ENCODE peak calls at places on chromosomes 16 and 17, in seven cellular contexts. G is neuronal stem cell, R is mesendoderm, X is IMR-90, I is mesenchymal stem cell, Q is H9, C is trophoblast cell. W is an unnamed sample.

GRCh38 chr17:31608659-31609254 is 217.3 kb downstream of the RAB11FIP4 start:
- DNase-seq in G (no peak), R (no peak), X (peak; percentile 35), I (no peak), Q (no peak), C (no peak), W (no peak)

GRCh38 chr17:45143767-45144198 is 4.5 kb upstream of the HEXIM1 start:
- DNase-seq in G (no peak), R (peak; percentile 91), X (peak; percentile 80), I (peak; percentile 57), Q (peak; percentile 88), C (no peak), W (no peak)

GRCh38 chr16:566475-567361 is at the start of gene NHLRC4:
- DNase-seq in G (no peak), R (peak; percentile 76), X (peak; percentile 54), I (peak; percentile 71), Q (peak; percentile 86), C (peak; percentile 15), W (no peak)

GRCh38 chr17:29977836-29978235 is 36.4 kb downstream of the EFCAB5 start:
- DNase-seq in G (no peak), R (no peak), X (peak; percentile 41), I (peak; percentile 19), Q (no peak), C (peak; percentile 70), W (no peak)

GRCh38 chr17:40909755-40910154 is 24.7 kb upstream of the KRT20 start:
- DNase-seq in G (no peak), R (no peak), X (peak; percentile 85), I (peak; percentile 83), Q (no peak), C (peak; percentile 56), W (no peak)

GRCh38 chr16:28935333-28935732 is 3.6 kb downstream of the CD19 start:
- DNase-seq in G (no peak), R (no peak), X (no peak), I (no peak), Q (no peak), C (no peak), W (no peak)

GRCh38 chr16:55029509-55029908 is 98.8 kb downstream of the IRX5 start:
- DNase-seq in G (no peak), R (no peak), X (no peak), I (no peak), Q (no peak), C (no peak), W (no peak)

GRCh38 chr17:57989011-57989345 is 924 bp upstream of the VEZF1 start:
- DNase-seq in G (no peak), R (no peak), X (peak; percentile 50), I (peak; percentile 72), Q (no peak), C (no peak), W (no peak)

GRCh38 chr17:82138511-82138992 is 40.5 kb upstream of the FASN start:
- DNase-seq in G (no peak), R (no peak), X (no peak), I (no peak), Q (no peak), C (no peak), W (no peak)

GRCh38 chr17:33218657-33219298 is 74.3 kb downstream of the ASIC2 start:
- DNase-seq in G (no peak), R (no peak), X (peak; percentile 56), I (peak; percentile 68), Q (no peak), C (no peak), W (no peak)

GRCh38 chr16:85888405-85889331 is 10.3 kb upstream of the IRF8 start:
- DNase-seq in G (no peak), R (no peak), X (peak; percentile 65), I (peak; percentile 86), Q (peak; percentile 8), C (no peak), W (no peak)

GRCh38 chr16:85894266-85894665 is 4.7 kb upstream of the IRF8 start:
- DNase-seq in G (no peak), R (peak; percentile 66), X (no peak), I (no peak), Q (peak; percentile 71), C (no peak), W (no peak)

GRCh38 chr16:85891033-85891775 is 7.8 kb upstream of the IRF8 start:
- DNase-seq in G (no peak), R (peak; percentile 74), X (peak; percentile 19), I (no peak), Q (no peak), C (peak; percentile 95), W (no peak)

GRCh38 chr16:85897384-85897783 is 1.6 kb upstream of the IRF8 start:
- DNase-seq in G (no peak), R (no peak), X (no peak), I (no peak), Q (no peak), C (no peak), W (no peak)

DNA sequence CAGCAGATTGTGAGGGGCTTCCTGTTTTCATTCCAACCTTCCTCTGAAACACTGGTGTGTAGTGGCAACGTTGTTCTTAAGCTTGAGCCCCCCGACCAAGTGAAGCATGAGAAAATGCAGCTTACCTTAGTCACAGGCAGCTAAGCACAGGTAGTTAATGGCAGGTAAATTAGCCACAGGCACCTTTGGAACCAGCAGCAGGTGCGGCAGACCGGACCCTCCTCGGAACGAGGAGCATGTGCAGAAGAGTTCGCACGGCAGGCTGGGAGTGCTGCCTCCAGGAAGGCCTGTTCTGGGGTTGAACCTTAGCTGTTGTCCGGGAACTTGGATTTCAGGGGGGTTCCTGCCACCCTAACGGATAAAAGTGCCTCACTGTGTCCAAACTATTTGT is 7.2 kb upstream of the IRF8 start:
- DNase-seq in G (no peak), R (no peak), X (no peak), I (no peak), Q (no peak), C (peak; percentile 39), W (no peak)
- H3K4ac ChIP-seq in G (no peak overlapping the region), R (no peak overlapping the region), X (no peak overlapping the region), I (no peak overlapping the region), Q (no peak overlapping the region), C (no peak overlapping the region), W (no peak overlapping the region)

GRCh38 chr16:51949260-51949659 is 597.7 kb downstream of the TOX3 start:
- DNase-seq in G (no peak), R (peak; percentile 56), X (no peak), I (no peak), Q (no peak), C (no peak), W (no peak)

GRCh38 chr16:51953541-51953940 is 593.4 kb downstream of the TOX3 start:
- DNase-seq in G (no peak), R (no peak), X (no peak), I (no peak), Q (no peak), C (no peak), W (no peak)

GRCh38 chr16:51951668-51952298 is 595.2 kb downstream of the TOX3 start:
- DNase-seq in G (no peak), R (peak; percentile 88), X (no peak), I (no peak), Q (peak; percentile 51), C (no peak), W (peak; percentile 27)

GRCh38 chr16:51950118-51950517 is 596.8 kb downstream of the TOX3 start:
- DNase-seq in G (no peak), R (no peak), X (no peak), I (no peak), Q (no peak), C (no peak), W (no peak)

GRCh38 chr16:51952500-51952899 is 594.4 kb downstream of the TOX3 start:
- DNase-seq in G (no peak), R (no peak), X (peak; percentile 20), I (no peak), Q (no peak), C (no peak), W (no peak)
- H3K4ac ChIP-seq in G (no peak overlapping the region), R (no peak overlapping the region), X (no peak overlapping the region), I (no peak overlapping the region), Q (no peak overlapping the region), C (no peak overlapping the region), W (no peak overlapping the region)

GRCh38 chr16:12879812-12880211 is 21.6 kb upstream of the SHISA9 start:
- DNase-seq in G (no peak), R (no peak), X (no peak), I (no peak), Q (no peak), C (no peak), W (no peak)
- H3K4ac ChIP-seq in G (no peak overlapping the region), R (no peak overlapping the region), X (no peak overlapping the region), I (no peak overlapping the region), Q (no peak overlapping the region), C (no peak overlapping the region), W (no peak overlapping the region)

DNA sequence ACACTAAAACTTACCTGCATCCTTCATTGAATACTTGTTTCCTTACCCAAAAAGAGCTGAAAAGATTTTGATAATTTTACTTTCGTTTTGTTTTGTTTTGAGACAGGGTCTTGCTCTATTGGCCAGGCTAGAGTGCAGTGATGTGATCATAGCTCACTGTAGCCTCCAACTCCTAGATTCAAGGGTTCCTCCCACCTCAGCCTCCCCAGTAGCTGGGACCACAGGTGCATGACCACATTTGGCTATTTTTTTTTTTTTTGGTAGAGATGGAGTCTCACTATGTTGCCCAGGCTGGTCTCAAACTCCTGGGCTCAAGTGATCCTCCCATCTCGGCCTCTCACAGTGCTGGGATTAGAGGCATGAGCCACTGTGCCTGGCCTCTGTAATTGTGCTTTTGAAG is 10.0 kb upstream of the TCAP start:
- DNase-seq in G (no peak), R (no peak), X (no peak), I (no peak), Q (no peak), C (no peak), W (no peak)
- H3K4ac ChIP-seq in G (no peak overlapping the region), R (no peak overlapping the region), X (no peak overlapping the region), I (no peak overlapping the region), Q (no peak overlapping the region), C (no peak overlapping the region), W (no peak overlapping the region)

DNA sequence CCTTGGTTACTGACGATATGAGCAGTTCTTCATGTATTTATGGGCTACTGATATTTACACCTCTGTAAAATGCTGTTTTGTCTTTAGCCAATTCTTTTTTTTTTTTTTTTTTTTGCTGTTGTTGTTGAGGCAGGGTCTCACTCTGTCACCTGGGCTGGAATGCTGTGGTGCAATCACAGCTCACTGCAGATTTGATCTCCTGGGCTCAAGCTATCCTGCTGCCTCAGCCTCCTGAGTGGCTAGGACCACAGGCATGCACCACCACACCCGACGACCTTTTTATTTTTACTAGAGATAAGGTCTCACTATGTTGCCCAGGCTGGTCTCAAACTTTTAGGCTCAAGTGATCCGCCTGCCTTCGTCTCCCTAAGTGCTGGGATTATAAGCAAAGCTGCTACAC is 225.0 kb upstream of the AXIN2 start:
- DNase-seq in G (no peak), R (peak; percentile 37), X (no peak), I (no peak), Q (no peak), C (peak; percentile 27), W (no peak)
- H3K4ac ChIP-seq in G (no peak overlapping the region), R (no peak overlapping the region), X (peak overlapping the region; percentile 21), I (no peak overlapping the region), Q (no peak overlapping the region), C (no peak overlapping the region), W (no peak overlapping the region)

W was measured in H1.